ENCODE peak calls at places on chromosomes 12 and 14, in seven cellular contexts. One of them, this sample, is unnamed.
A peak's percentile ranks its signal among the peaks of the same experiment; 100 is the strongest.

GRCh38 chr12:64611430-64612286 is 1.4 kb downstream of the RASSF3 start:
- DNase-seq in SK-N-SH: peak; percentile 66
- DNase-seq in HepG2: no peak
- DNase-seq in GM12878: no peak
- DNase-seq in HCT116: no peak
- DNase-seq in H1: no peak
- DNase-seq in IMR-90: peak; percentile 27
- DNase-seq in this sample: no peak

GRCh38 chr14:49598479-49599301 is at the start of gene LRR1:
- DNase-seq in GM12878: peak; percentile 60
- DNase-seq in IMR-90: peak; percentile 82
- DNase-seq in HepG2: peak; percentile 76
- DNase-seq in H1: peak; percentile 96
- DNase-seq in HCT116: peak; percentile 69
- DNase-seq in SK-N-SH: peak; percentile 88
- DNase-seq in this sample: peak; percentile 59

GRCh38 chr12:79373896-79374499 is 316.8 kb downstream of the PAWR start:
- DNase-seq in IMR-90: peak; percentile 23
- DNase-seq in HepG2: peak; percentile 9
- DNase-seq in SK-N-SH: peak; percentile 74
- DNase-seq in H1: peak; percentile 73
- DNase-seq in HCT116: no peak
- DNase-seq in GM12878: no peak
- DNase-seq in this sample: peak; percentile 20

GRCh38 chr14:101132588-101132987 is 229.1 kb upstream of the RTL1 start:
- DNase-seq in H1: peak; percentile 17
- DNase-seq in HCT116: no peak
- DNase-seq in SK-N-SH: no peak
- DNase-seq in HepG2: no peak
- DNase-seq in IMR-90: no peak
- DNase-seq in GM12878: no peak
- DNase-seq in this sample: no peak

GRCh38 chr14:90782892-90783291 is 33.3 kb downstream of the TTC7B start:
- DNase-seq in SK-N-SH: no peak
- DNase-seq in HCT116: no peak
- DNase-seq in IMR-90: no peak
- DNase-seq in H1: no peak
- DNase-seq in GM12878: no peak
- DNase-seq in HepG2: no peak
- DNase-seq in this sample: no peak

GRCh38 chr14:105281354-105282097 is 19.3 kb downstream of the BRF1 start:
- DNase-seq in SK-N-SH: peak; percentile 70
- DNase-seq in H1: no peak
- DNase-seq in HepG2: peak; percentile 46
- DNase-seq in IMR-90: peak; percentile 83
- DNase-seq in HCT116: no peak
- DNase-seq in GM12878: no peak
- DNase-seq in this sample: peak; percentile 52

GRCh38 chr12:77166711-77167110 is 101.3 kb upstream of the E2F7 start:
- DNase-seq in HepG2: no peak
- DNase-seq in H1: no peak
- DNase-seq in IMR-90: no peak
- DNase-seq in SK-N-SH: no peak
- DNase-seq in HCT116: no peak
- DNase-seq in GM12878: no peak
- DNase-seq in this sample: no peak

GRCh38 chr12:32897688-32898573 is 1.4 kb upstream of the PKP2 start:
- DNase-seq in H1: no peak
- DNase-seq in HCT116: no peak
- DNase-seq in HepG2: no peak
- DNase-seq in GM12878: no peak
- DNase-seq in SK-N-SH: no peak
- DNase-seq in IMR-90: no peak
- DNase-seq in this sample: no peak

GRCh38 chr14:51781352-51781751 is 79.1 kb upstream of the GNG2 start:
- DNase-seq in IMR-90: no peak
- DNase-seq in HCT116: no peak
- DNase-seq in HepG2: no peak
- DNase-seq in SK-N-SH: no peak
- DNase-seq in GM12878: no peak
- DNase-seq in H1: no peak
- DNase-seq in this sample: no peak

GRCh38 chr12:30985814-30986452 is 59.4 kb downstream of the TSPAN11 start:
- DNase-seq in GM12878: no peak
- DNase-seq in H1: peak; percentile 85
- DNase-seq in SK-N-SH: peak; percentile 88
- DNase-seq in IMR-90: peak; percentile 40
- DNase-seq in HepG2: peak; percentile 33
- DNase-seq in HCT116: peak; percentile 27
- DNase-seq in this sample: peak; percentile 41

GRCh38 chr14:32896979-32897723 is 41.5 kb upstream of the NPAS3 start:
- DNase-seq in GM12878: no peak
- DNase-seq in IMR-90: peak; percentile 7
- DNase-seq in H1: no peak
- DNase-seq in SK-N-SH: no peak
- DNase-seq in HCT116: no peak
- DNase-seq in HepG2: peak; percentile 25
- DNase-seq in this sample: no peak

GRCh38 chr12:131711551-131712205 is 788 bp downstream of the SFSWAP start:
- DNase-seq in HepG2: no peak
- DNase-seq in H1: no peak
- DNase-seq in SK-N-SH: no peak
- DNase-seq in IMR-90: no peak
- DNase-seq in GM12878: no peak
- DNase-seq in HCT116: no peak
- DNase-seq in this sample: peak; percentile 34

GRCh38 chr12:120265483-120266179 is at the start of gene PXN:
- DNase-seq in H1: peak; percentile 97
- DNase-seq in IMR-90: peak; percentile 72
- DNase-seq in HCT116: peak; percentile 67
- DNase-seq in HepG2: peak; percentile 73
- DNase-seq in SK-N-SH: peak; percentile 100
- DNase-seq in GM12878: peak; percentile 28
- DNase-seq in this sample: peak; percentile 88

GRCh38 chr14:68018598-68018997 is 199.0 kb downstream of the RAD51B start:
- DNase-seq in H1: no peak
- DNase-seq in IMR-90: no peak
- DNase-seq in SK-N-SH: no peak
- DNase-seq in HCT116: no peak
- DNase-seq in GM12878: no peak
- DNase-seq in HepG2: peak; percentile 30
- DNase-seq in this sample: no peak

GRCh38 chr14:88232783-88233182 is 90.3 kb downstream of the KCNK10 start:
- DNase-seq in IMR-90: no peak
- DNase-seq in GM12878: no peak
- DNase-seq in HepG2: no peak
- DNase-seq in SK-N-SH: no peak
- DNase-seq in H1: no peak
- DNase-seq in HCT116: no peak
- DNase-seq in this sample: no peak

GRCh38 chr12:65620026-65620425 is 204.3 kb upstream of the HMGA2 start:
- DNase-seq in HepG2: no peak
- DNase-seq in GM12878: no peak
- DNase-seq in HCT116: no peak
- DNase-seq in IMR-90: peak; percentile 77
- DNase-seq in H1: no peak
- DNase-seq in SK-N-SH: no peak
- DNase-seq in this sample: no peak

GRCh38 chr12:34219046-34219770 is 196.9 kb downstream of the ALG10 start:
- DNase-seq in GM12878: no peak
- DNase-seq in HCT116: no peak
- DNase-seq in H1: no peak
- DNase-seq in IMR-90: peak; percentile 5
- DNase-seq in SK-N-SH: peak; percentile 10
- DNase-seq in HepG2: no peak
- DNase-seq in this sample: no peak

GRCh38 chr12:13005649-13006048 is 5.6 kb upstream of the HEBP1 start:
- DNase-seq in SK-N-SH: no peak
- DNase-seq in GM12878: no peak
- DNase-seq in IMR-90: no peak
- DNase-seq in HepG2: no peak
- DNase-seq in H1: no peak
- DNase-seq in HCT116: no peak
- DNase-seq in this sample: no peak

DNA sequence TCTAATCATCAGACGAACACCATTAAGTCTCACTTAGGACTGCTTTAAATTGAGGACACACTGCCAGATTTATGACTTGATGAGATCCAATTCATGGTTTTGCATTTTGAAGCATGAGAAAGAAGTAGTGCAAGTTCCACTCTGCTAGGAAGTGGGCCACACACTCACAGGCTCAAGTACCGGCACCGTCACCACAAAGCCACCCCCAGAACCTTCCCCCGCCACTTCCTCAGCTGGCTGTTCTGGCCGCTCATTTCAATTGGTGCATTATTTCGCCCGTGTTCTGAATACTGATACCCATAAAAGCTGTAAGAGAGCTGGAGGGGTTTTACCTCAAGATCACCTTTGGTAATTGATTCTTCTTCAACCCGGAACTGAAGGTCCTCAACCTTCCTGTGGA is 70.1 kb downstream of the CLIP1 start:
- DNase-seq in GM12878: no peak
- DNase-seq in HepG2: no peak
- DNase-seq in IMR-90: no peak
- DNase-seq in HCT116: no peak
- DNase-seq in H1: no peak
- DNase-seq in SK-N-SH: no peak
- DNase-seq in this sample: no peak
- TF ChIP-seq RAD21 in GM12878: no peak
- TF ChIP-seq RAD21 in HepG2: no peak
- TF ChIP-seq RAD21 in IMR-90: no peak
- TF ChIP-seq RAD21 in HCT116: no peak
- TF ChIP-seq RAD21 in H1: no peak
- TF ChIP-seq RAD21 in SK-N-SH: no peak
- TF ChIP-seq RAD21 in this sample: no peak

DNA sequence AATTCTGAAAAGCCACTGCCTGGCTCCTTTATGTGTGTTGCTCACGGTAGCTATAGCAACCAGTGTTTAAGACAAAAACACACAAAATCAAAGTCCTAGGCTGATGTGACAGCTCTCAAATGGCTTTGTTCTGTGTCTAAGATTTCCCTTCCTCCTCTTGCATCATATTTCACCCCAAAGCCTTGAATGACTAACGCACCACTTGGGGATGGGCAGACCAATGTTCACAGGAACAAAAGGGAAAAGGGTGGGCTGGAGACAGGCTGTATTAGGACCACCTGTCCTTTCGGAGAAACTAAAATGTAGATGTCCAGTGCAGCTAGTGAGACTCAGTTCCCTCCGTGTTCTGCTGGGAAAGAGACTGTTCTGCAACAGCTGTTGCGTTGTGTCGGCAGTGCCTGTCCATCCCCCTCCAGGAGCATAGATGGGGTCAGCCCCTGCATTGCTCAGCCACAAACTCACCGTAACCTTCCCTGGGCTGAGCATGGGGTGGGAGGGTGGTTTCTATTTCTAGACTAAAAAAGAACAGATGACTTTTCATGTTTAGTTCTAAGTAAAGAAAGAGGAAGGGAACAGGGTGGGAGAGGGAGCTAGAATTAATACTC is 26.8 kb upstream of the DAAM1 start:
- DNase-seq in HCT116: peak; percentile 10
- DNase-seq in HepG2: peak; percentile 94
- DNase-seq in H1: no peak
- DNase-seq in IMR-90: peak; percentile 71
- DNase-seq in GM12878: no peak
- DNase-seq in SK-N-SH: no peak
- DNase-seq in this sample: peak; percentile 7
- H2AFZ ChIP-seq in HCT116: no peak overlapping the region
- H2AFZ ChIP-seq in HepG2: no peak overlapping the region
- H2AFZ ChIP-seq in H1: peak overlapping the region; percentile 89
- H2AFZ ChIP-seq in IMR-90: peak overlapping the region; percentile 70
- H2AFZ ChIP-seq in GM12878: no peak overlapping the region
- H2AFZ ChIP-seq in SK-N-SH: no peak overlapping the region
- H2AFZ ChIP-seq in this sample: no peak overlapping the region

GRCh38 chr12:16324772-16325171 is 22.7 kb upstream of the MGST1 start:
- DNase-seq in HepG2: no peak
- DNase-seq in H1: no peak
- DNase-seq in HCT116: no peak
- DNase-seq in SK-N-SH: no peak
- DNase-seq in IMR-90: no peak
- DNase-seq in GM12878: no peak
- DNase-seq in this sample: no peak
- TF ChIP-seq RAD21 in HepG2: no peak
- TF ChIP-seq RAD21 in H1: no peak
- TF ChIP-seq RAD21 in HCT116: no peak
- TF ChIP-seq RAD21 in SK-N-SH: no peak
- TF ChIP-seq RAD21 in IMR-90: no peak
- TF ChIP-seq RAD21 in GM12878: no peak
- TF ChIP-seq RAD21 in this sample: no peak

GRCh38 chr12:48038085-48038484 is 33.8 kb upstream of the COL2A1 start:
- DNase-seq in IMR-90: no peak
- DNase-seq in SK-N-SH: no peak
- DNase-seq in H1: no peak
- DNase-seq in GM12878: no peak
- DNase-seq in HepG2: no peak
- DNase-seq in HCT116: no peak
- DNase-seq in this sample: no peak

GRCh38 chr12:48034835-48035805 is 30.8 kb upstream of the COL2A1 start:
- DNase-seq in HepG2: no peak
- DNase-seq in H1: no peak
- DNase-seq in GM12878: no peak
- DNase-seq in IMR-90: no peak
- DNase-seq in SK-N-SH: no peak
- DNase-seq in HCT116: no peak
- DNase-seq in this sample: no peak

GRCh38 chr12:48039151-48039550 is 34.9 kb upstream of the COL2A1 start:
- DNase-seq in SK-N-SH: no peak
- DNase-seq in GM12878: no peak
- DNase-seq in HepG2: no peak
- DNase-seq in HCT116: no peak
- DNase-seq in H1: no peak
- DNase-seq in IMR-90: no peak
- DNase-seq in this sample: no peak

GRCh38 chr12:48036818-48037217 is 32.5 kb upstream of the COL2A1 start:
- DNase-seq in GM12878: no peak
- DNase-seq in SK-N-SH: no peak
- DNase-seq in H1: no peak
- DNase-seq in IMR-90: no peak
- DNase-seq in HepG2: no peak
- DNase-seq in HCT116: no peak
- DNase-seq in this sample: no peak

DNA sequence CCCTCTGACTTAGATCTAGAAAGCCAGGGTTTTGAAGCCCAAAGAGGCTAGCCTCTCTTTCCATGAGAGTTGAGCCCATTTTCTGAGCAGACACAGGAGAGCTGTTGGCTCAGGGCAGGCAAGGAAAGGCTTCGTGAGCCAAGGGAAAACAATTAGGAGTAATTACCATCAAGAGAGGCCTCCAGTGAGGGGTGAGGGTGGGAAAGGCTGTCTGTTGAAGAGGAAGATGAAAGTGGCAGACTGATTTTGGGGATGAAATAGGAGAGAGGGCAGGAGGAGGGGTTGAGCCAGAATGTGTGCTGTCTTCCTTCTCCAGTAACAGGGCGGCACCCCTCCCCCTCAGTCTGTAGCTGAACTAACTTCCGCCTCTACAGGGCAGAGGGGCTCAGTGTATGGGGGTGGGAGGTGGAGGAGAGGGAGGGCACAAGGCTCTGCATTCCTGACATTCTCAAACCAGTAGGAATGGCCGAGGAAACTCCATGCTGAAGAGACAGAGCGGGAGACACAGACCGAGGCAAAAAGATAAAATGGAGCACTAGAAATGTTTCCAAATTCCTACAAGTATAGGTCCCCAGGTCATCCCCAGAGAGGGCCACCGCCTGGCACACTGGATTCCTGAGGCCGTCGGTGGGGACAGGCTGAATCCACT is 33.1 kb upstream of the COL2A1 start:
- DNase-seq in GM12878: no peak
- DNase-seq in IMR-90: peak; percentile 39
- DNase-seq in HepG2: peak; percentile 52
- DNase-seq in SK-N-SH: no peak
- DNase-seq in H1: peak; percentile 84
- DNase-seq in HCT116: no peak
- DNase-seq in this sample: no peak
- H2AFZ ChIP-seq in GM12878: no peak overlapping the region
- H2AFZ ChIP-seq in IMR-90: peak overlapping the region; percentile 84
- H2AFZ ChIP-seq in HepG2: no peak overlapping the region
- H2AFZ ChIP-seq in SK-N-SH: no peak overlapping the region
- H2AFZ ChIP-seq in H1: peak overlapping the region; percentile 22
- H2AFZ ChIP-seq in HCT116: no peak overlapping the region
- H2AFZ ChIP-seq in this sample: peak overlapping the region; percentile 65

This sample was measured in K562.